ENCODE peak calls at places on chromosomes 1 and 21, in seven cellular contexts. Z, X, G, F, U, S and M are unnamed samples.

GRCh38 chr1:219826290-219826689 is 102.1 kb downstream of the SLC30A10 start:
- DNase-seq in Z (no peak), X (no peak), G (no peak), F (no peak), U (no peak), S (no peak), M (no peak)

GRCh38 chr21:42586406-42586805 is 67.0 kb upstream of the PDE9A start:
- DNase-seq in Z (no peak), X (no peak), G (no peak), F (no peak), U (no peak), S (no peak), M (no peak)

GRCh38 chr1:220914283-220915116 is 35.3 kb downstream of the HLX start:
- DNase-seq in Z (peak; percentile 61), X (no peak), G (no peak), F (no peak), U (no peak), S (no peak), M (no peak)

GRCh38 chr1:34547043-34547674 is 207.7 kb upstream of the GJB5 start:
- DNase-seq in Z (no peak), X (no peak), G (no peak), F (no peak), U (no peak), S (no peak), M (no peak)

GRCh38 chr1:173669491-173669941 is at the start of gene ANKRD45:
- DNase-seq in Z (no peak), X (peak; percentile 54), G (peak; percentile 4), F (no peak), U (no peak), S (no peak), M (peak; percentile 45)

GRCh38 chr1:7224644-7225043 is 439.4 kb downstream of the CAMTA1 start:
- DNase-seq in Z (no peak), X (no peak), G (no peak), F (no peak), U (no peak), S (no peak), M (peak; percentile 20)

GRCh38 chr1:94654031-94654430 is 112.5 kb upstream of the F3 start:
- DNase-seq in Z (no peak), X (peak; percentile 29), G (peak; percentile 53), F (no peak), U (no peak), S (no peak), M (no peak)

GRCh38 chr1:237754627-237755026 is 136.1 kb downstream of the ZP4 start:
- DNase-seq in Z (no peak), X (no peak), G (no peak), F (no peak), U (no peak), S (no peak), M (peak; percentile 28)

GRCh38 chr1:25774921-25775774 is 24.8 kb upstream of the SELENON start:
- DNase-seq in Z (no peak), X (no peak), G (no peak), F (no peak), U (no peak), S (no peak), M (peak; percentile 27)

GRCh38 chr1:55654750-55655149 is 439.6 kb upstream of the USP24 start:
- DNase-seq in Z (no peak), X (no peak), G (no peak), F (no peak), U (no peak), S (no peak), M (no peak)

GRCh38 chr21:44875341-44875740 is 1.9 kb upstream of the PTTG1IP start:
- DNase-seq in Z (peak; percentile 61), X (peak; percentile 55), G (peak; percentile 22), F (no peak), U (no peak), S (no peak), M (peak; percentile 59)

GRCh38 chr1:20662110-20662475 is 924 bp upstream of the DDOST start:
- DNase-seq in Z (no peak), X (no peak), G (no peak), F (no peak), U (no peak), S (no peak), M (no peak)

GRCh38 chr1:231178970-231179369 is 17.1 kb downstream of the TRIM67 start:
- DNase-seq in Z (no peak), X (no peak), G (no peak), F (no peak), U (no peak), S (no peak), M (no peak)

GRCh38 chr1:10064416-10065343 is 31.9 kb downstream of the UBE4B start:
- DNase-seq in Z (no peak), X (no peak), G (peak; percentile 73), F (no peak), U (no peak), S (no peak), M (no peak)

GRCh38 chr1:68213843-68214242 is 18.5 kb downstream of the WLS start:
- DNase-seq in Z (no peak), X (peak; percentile 76), G (peak; percentile 58), F (no peak), U (no peak), S (no peak), M (no peak)

GRCh38 chr1:186811892-186812291 is 16.9 kb upstream of the PLA2G4A start:
- DNase-seq in Z (no peak), X (no peak), G (no peak), F (no peak), U (no peak), S (no peak), M (no peak)

GRCh38 chr1:32072622-32073386 is at the start of gene TMEM39B:
- DNase-seq in Z (peak; percentile 83), X (peak; percentile 99), G (peak; percentile 95), F (peak; percentile 89), U (peak; percentile 77), S (peak; percentile 77), M (peak; percentile 98)

GRCh38 chr1:20164694-20165202 is 21.1 kb upstream of the UBXN10 start:
- DNase-seq in Z (no peak), X (no peak), G (peak; percentile 10), F (no peak), U (no peak), S (no peak), M (no peak)

GRCh38 chr1:227424159-227424680 is 105.9 kb upstream of the CDC42BPA start:
- DNase-seq in Z (no peak), X (no peak), G (peak; percentile 60), F (no peak), U (no peak), S (no peak), M (no peak)

GRCh38 chr1:22916469-22916817 is 56.2 kb downstream of the LACTBL1 start:
- DNase-seq in Z (no peak), X (no peak), G (no peak), F (no peak), U (no peak), S (no peak), M (no peak)

GRCh38 chr21:14541840-14542495 is 4.1 kb downstream of the SAMSN1 start:
- DNase-seq in Z (no peak), X (no peak), G (no peak), F (no peak), U (no peak), S (no peak), M (no peak)

GRCh38 chr21:14875186-14875585 is 189.6 kb downstream of the NRIP1 start:
- DNase-seq in Z (no peak), X (no peak), G (no peak), F (no peak), U (no peak), S (no peak), M (no peak)

GRCh38 chr1:6500446-6501406 is 9.3 kb upstream of the PLEKHG5 start:
- DNase-seq in Z (no peak), X (no peak), G (no peak), F (no peak), U (no peak), S (no peak), M (no peak)

GRCh38 chr1:32828341-32828740 is 10.9 kb downstream of the S100PBP start:
- DNase-seq in Z (no peak), X (peak; percentile 17), G (peak; percentile 28), F (no peak), U (no peak), S (no peak), M (no peak)

GRCh38 chr1:52426391-52426790 is 22.0 kb downstream of the PRPF38A start:
- DNase-seq in Z (no peak), X (peak; percentile 73), G (peak; percentile 86), F (no peak), U (no peak), S (no peak), M (no peak)

GRCh38 chr21:38367646-38368045 is 110.9 kb downstream of the KCNJ15 start:
- DNase-seq in Z (no peak), X (no peak), G (no peak), F (no peak), U (no peak), S (no peak), M (no peak)

GRCh38 chr1:20068722-20069121 is 1.3 kb upstream of the PLA2G5 start:
- DNase-seq in Z (no peak), X (no peak), G (no peak), F (no peak), U (no peak), S (no peak), M (no peak)

GRCh38 chr1:76278711-76279386 is 204.3 kb downstream of the ST6GALNAC3 start:
- DNase-seq in Z (no peak), X (no peak), G (no peak), F (no peak), U (no peak), S (no peak), M (no peak)
- H3K4me3 ChIP-seq in Z (no peak overlapping the region), X (no peak overlapping the region), G (no peak overlapping the region), F (no peak overlapping the region), U (no peak overlapping the region), S (no peak overlapping the region), M (no peak overlapping the region)

GRCh38 chr21:21973806-21974205 is 975.6 kb downstream of the NCAM2 start:
- DNase-seq in Z (no peak), X (peak; percentile 1), G (no peak), F (no peak), U (no peak), S (no peak), M (no peak)
- TF ChIP-seq CTCF in Z (no peak), X (peak; percentile 16), G (no peak), F (no peak), U (no peak), S (no peak), M (no peak)

DNA sequence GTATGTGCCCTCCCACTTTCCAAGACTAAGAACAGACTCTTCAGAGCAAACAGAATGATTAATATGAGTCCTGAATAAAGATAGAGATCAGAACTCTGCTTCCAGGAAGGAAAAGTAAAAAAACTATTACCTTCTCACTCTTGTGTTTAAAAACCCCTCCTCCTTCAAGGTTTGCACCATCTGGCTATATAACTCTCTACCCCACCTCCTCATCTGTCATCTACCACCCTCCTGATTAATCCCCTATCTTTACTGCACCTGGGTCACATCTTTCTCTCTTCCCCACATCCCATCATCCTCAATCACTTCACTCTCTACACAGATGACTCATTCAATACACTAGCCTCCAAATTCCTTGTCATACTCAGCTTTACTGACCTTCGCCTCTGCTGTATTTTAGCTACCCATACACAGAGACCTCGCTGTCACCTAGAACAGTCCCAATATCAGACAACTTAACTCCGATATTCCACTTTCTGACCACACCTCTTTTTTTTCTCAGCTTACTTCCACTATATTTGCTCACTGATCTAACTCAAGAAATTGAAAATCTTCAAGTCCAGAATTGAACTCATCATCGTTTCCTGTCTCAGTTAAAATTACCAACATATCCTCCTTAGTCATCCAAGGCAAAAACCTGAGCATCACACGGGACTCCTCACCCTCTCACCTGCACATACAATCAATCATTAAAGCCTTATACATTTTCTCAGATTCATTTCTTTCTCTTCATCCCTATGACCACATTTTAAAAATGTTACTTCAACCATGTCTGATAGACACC is 3.6 kb downstream of the SCMH1 start:
- DNase-seq in Z (no peak), X (peak; percentile 5), G (peak; percentile 35), F (no peak), U (no peak), S (no peak), M (peak; percentile 45)
- H3K4me3 ChIP-seq in Z (no peak overlapping the region), X (no peak overlapping the region), G (no peak overlapping the region), F (no peak overlapping the region), U (no peak overlapping the region), S (no peak overlapping the region), M (no peak overlapping the region)

GRCh38 chr1:182811975-182812727 is 22.6 kb downstream of the NPL start:
- DNase-seq in Z (no peak), X (no peak), G (no peak), F (no peak), U (no peak), S (no peak), M (no peak)
- TF ChIP-seq CTCF in Z (no peak), X (peak; percentile 10), G (no peak), F (no peak), U (no peak), S (no peak), M (no peak)